ENCODE peak calls at places on chromosomes 3 and 15, in nine cellular contexts. I is testis, N is tibial nerve, H is HepG2, O is NB4, L is right lobe of liver, U is HCT116, T is A549, K is lower leg skin. A is an unnamed sample.

GRCh38 chr3:45830121-45830520 is 11.8 kb downstream of the LZTFL1 start:
- DNase-seq in U (no peak), T (no peak), I (no peak), L (no peak), O (no peak), H (no peak), K (no peak), N (no peak), A (no peak)

GRCh38 chr15:76163429-76164020 is 103.7 kb downstream of the TMEM266 start:
- DNase-seq in U (no peak), H (peak), I (peak), T (no peak), K (peak), N (peak), L (no peak), O (peak), A (peak)

GRCh38 chr15:52789601-52790165 is 453 bp downstream of the ONECUT1 start:
- DNase-seq in I (no peak), L (peak), K (no peak), H (no peak), T (no peak), N (no peak), U (no peak), O (peak), A (no peak)

GRCh38 chr3:9314796-9315195 is 48.1 kb upstream of the THUMPD3 start:
- DNase-seq in U (no peak), N (no peak), K (no peak), L (no peak), T (no peak), O (no peak), H (no peak), I (peak), A (no peak)

GRCh38 chr3:78919021-78919755 is 848.6 kb downstream of the ROBO1 start:
- DNase-seq in N (no peak), H (peak), K (no peak), O (no peak), I (no peak), L (no peak), U (no peak), T (peak), A (no peak)

GRCh38 chr3:156680243-156680930 is 6.0 kb downstream of the TIPARP start:
- DNase-seq in O (no peak), K (no peak), N (no peak), T (no peak), L (no peak), H (no peak), I (no peak), U (no peak), A (no peak)

GRCh38 chr3:115986555-115987207 is 363.4 kb downstream of the GAP43 start:
- DNase-seq in I (no peak), U (peak), L (no peak), N (no peak), K (no peak), T (peak), O (peak), H (peak), A (no peak)

GRCh38 chr15:22944651-22945050 is 35.5 kb downstream of the CYFIP1 start:
- DNase-seq in N (no peak), L (no peak), K (peak), O (no peak), T (no peak), U (no peak), I (no peak), H (no peak), A (no peak)

GRCh38 chr3:72274511-72275295 is 489.8 kb upstream of the PROK2 start:
- DNase-seq in K (peak), U (no peak), H (no peak), O (peak), I (peak), L (peak), N (peak), T (no peak), A (peak)

GRCh38 chr15:28919679-28920655 is 34.2 kb downstream of the APBA2 start:
- DNase-seq in K (no peak), T (no peak), H (no peak), L (no peak), N (no peak), U (no peak), O (no peak), I (no peak), A (no peak)

GRCh38 chr15:28921925-28922711 is 36.3 kb downstream of the APBA2 start:
- DNase-seq in I (no peak), N (no peak), L (no peak), O (no peak), T (no peak), U (no peak), K (no peak), H (no peak), A (no peak)

GRCh38 chr15:28920781-28921331 is 35.1 kb downstream of the APBA2 start:
- DNase-seq in H (no peak), L (no peak), N (no peak), I (no peak), T (no peak), O (no peak), K (no peak), U (no peak), A (no peak)

GRCh38 chr15:28922712-28923012 is 36.9 kb downstream of the APBA2 start:
- DNase-seq in I (no peak), U (no peak), T (no peak), N (no peak), K (no peak), H (no peak), L (no peak), O (no peak), A (no peak)

DNA sequence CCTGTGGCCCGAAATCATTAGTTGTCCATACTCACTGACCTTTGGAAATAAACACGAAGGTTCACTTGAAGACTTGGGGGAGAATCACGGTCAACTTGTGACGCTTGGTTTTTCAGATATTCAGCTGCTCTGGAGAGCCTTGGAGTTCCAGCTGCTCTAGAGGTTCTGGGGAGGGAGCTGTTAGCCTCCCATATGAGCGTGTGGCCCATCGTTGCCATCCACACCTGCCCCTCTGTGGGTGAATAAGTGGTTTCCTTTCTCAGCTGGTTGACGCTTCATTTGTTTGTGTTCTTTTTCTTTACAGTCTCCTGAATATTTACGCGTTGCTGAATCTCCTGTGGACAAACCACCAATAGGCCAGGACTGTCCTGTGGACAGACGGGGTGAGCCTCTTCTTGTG is 35.6 kb downstream of the APBA2 start:
- DNase-seq in T (no peak), K (no peak), I (no peak), N (no peak), H (no peak), U (no peak), L (no peak), O (no peak), A (no peak)
- H3K4me3 ChIP-seq in T (no peak), K (no peak), I (no peak), N (no peak), H (no peak), U (no peak), L (no peak), O (no peak), A (no peak)

DNA sequence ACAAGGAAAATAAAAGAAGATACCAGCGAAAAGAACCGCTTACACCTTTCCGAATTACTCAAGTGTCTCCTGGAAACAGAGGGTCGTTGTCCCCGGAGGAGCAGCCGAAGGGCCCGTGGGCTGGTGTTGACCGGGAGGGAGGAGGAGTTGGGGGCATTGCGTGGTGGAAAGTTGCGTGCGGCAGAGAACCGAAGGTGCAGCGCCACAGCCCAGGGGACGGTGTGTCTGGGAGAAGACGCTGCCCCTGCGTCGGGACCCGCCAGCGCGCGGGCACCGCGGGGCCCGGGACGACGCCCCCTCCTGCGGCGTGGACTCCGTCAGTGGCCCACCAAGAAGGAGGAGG is 325 bp downstream of the ALCAM start:
- DNase-seq in I (peak), T (peak), K (no peak), H (no peak), N (no peak), U (no peak), L (peak), O (peak), A (no peak)
- TF ChIP-seq POLR2A in I (no peak), T (no peak), K (no peak), H (no peak), N (no peak), U (peak), L (no peak), O (no peak), A (no peak)

DNA sequence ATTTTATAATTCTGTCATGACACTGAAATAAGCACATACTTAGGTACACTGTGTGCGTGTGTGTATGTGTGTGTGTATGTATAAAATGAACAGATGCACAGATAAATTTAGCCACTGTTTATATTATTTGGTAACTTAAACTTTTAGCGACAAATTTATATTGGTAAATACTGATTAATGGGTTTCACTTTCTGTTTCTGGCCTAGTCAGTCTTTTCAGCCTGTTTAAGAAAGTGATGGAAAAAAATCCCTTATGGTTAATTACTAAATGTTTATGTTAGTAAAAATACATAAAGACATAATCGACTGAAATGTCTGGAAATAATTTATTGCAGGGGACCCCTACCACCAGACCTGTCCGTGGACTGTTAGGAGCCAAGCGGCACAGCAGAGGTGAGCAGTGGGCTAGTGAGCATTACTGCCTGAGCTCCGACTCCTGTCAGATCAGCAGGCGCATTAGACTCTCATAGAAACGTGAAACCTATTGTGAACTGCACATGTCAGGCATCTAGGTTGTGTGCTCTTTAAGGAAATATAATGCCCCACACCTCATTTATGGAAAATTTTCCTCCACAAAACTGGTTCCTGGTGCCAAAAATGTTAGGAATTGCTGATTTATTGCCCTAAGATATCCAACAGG is 717.4 kb downstream of the SI start:
- DNase-seq in L (no peak), H (no peak), O (no peak), K (no peak), T (no peak), U (no peak), N (no peak), I (no peak), A (no peak)
- H3K4me3 ChIP-seq in L (no peak), H (no peak), O (no peak), K (no peak), T (no peak), U (no peak), N (no peak), I (no peak), A (no peak)

GRCh38 chr15:74196175-74196574 is 6.4 kb downstream of the STRA6 start:
- DNase-seq in N (no peak), T (peak), I (peak), O (no peak), L (no peak), H (peak), U (peak), K (no peak), A (peak)

GRCh38 chr15:74199293-74199645 is 3.3 kb downstream of the STRA6 start:
- DNase-seq in L (no peak), O (no peak), H (no peak), K (no peak), I (no peak), U (no peak), T (no peak), N (no peak), A (no peak)

GRCh38 chr15:74194572-74195559 is 7.7 kb downstream of the STRA6 start:
- DNase-seq in U (no peak), O (no peak), L (no peak), T (no peak), K (no peak), I (no peak), H (no peak), N (no peak), A (no peak)

GRCh38 chr15:74200394-74200793 is 2.2 kb downstream of the STRA6 start:
- DNase-seq in L (no peak), H (no peak), K (peak), N (peak), U (peak), T (peak), O (peak), I (no peak), A (peak)

DNA sequence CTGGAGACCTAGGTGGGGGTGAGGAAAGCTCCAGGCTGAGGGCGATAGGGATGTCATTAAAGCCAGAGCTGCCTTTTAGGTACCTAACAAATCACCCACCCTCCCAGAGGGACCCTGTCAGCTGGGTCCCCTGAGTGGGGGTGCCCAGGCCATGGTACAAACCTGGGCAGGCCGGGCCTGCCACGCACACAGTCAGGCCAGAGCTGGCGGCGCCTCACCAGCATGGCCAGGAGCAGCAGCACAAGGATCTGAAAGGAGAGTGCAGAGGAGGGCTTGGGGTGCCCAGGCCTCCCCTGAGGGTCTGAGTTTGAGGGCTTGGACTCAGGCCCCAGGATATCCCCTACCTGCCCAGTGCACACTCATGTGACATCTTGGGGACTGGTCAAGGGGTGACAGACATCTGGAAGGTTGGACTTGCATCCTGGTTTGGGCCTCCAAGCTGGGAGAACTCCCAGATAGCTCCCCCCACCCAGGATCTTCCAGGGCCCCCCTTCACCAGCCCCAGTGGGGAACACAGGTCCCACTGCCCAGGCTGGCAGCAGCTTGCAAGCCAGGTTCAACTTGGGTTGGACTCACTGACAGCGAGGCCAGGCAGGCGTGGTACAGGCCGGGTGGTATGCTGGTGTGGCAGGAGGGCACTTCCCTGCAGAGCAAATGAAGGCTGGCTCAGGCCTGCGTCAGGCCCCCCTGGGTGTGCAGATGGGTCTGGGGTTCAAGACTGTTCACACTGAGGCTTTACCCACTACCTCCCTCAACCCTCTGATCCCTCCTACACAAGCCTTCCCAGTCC is 5.2 kb downstream of the STRA6 start:
- DNase-seq in T (no peak), K (no peak), N (no peak), O (no peak), H (no peak), I (no peak), U (no peak), L (no peak), A (no peak)
- TF ChIP-seq POLR2A in T (no peak), K (no peak), N (no peak), O (no peak), H (no peak), I (no peak), U (no peak), L (no peak), A (no peak)

GRCh38 chr15:63195257-63196023 is 6.0 kb downstream of the RAB8B start:
- DNase-seq in N (no peak), K (no peak), U (no peak), L (no peak), T (no peak), I (no peak), O (peak), H (no peak), A (no peak)
- H3K4me3 ChIP-seq in N (no peak), K (no peak), U (no peak), L (no peak), T (no peak), I (no peak), O (no peak), H (no peak), A (peak)

GRCh38 chr3:187368765-187369450 is 723 bp downstream of the RTP4 start:
- DNase-seq in K (no peak), I (no peak), N (no peak), T (no peak), O (peak), H (no peak), L (no peak), U (no peak), A (no peak)
- TF ChIP-seq POLR2A in K (no peak), I (no peak), N (no peak), T (no peak), O (no peak), H (no peak), L (no peak), U (no peak), A (no peak)

GRCh38 chr3:132034486-132035464 is at the start of gene CPNE4:
- DNase-seq in O (peak), I (peak), L (peak), K (peak), T (peak), U (peak), N (peak), H (peak), A (peak)

GRCh38 chr3:132033471-132033870 is 1.3 kb downstream of the CPNE4 start:
- DNase-seq in L (no peak), U (no peak), O (no peak), T (no peak), I (no peak), K (no peak), H (no peak), N (no peak), A (no peak)

GRCh38 chr3:132029182-132029902 is 5.5 kb downstream of the CPNE4 start:
- DNase-seq in O (peak), U (peak), N (peak), K (peak), T (peak), I (peak), H (peak), L (peak), A (peak)

GRCh38 chr3:132034097-132034485 is 723 bp downstream of the CPNE4 start:
- DNase-seq in N (no peak), H (no peak), O (no peak), I (no peak), T (no peak), L (no peak), K (no peak), U (no peak), A (no peak)

GRCh38 chr3:132032959-132033358 is 1.9 kb downstream of the CPNE4 start:
- DNase-seq in U (no peak), O (no peak), N (no peak), H (no peak), K (no peak), T (no peak), I (no peak), L (no peak), A (no peak)
- H3K4me3 ChIP-seq in U (no peak), O (no peak), N (no peak), H (no peak), K (no peak), T (no peak), I (no peak), L (no peak), A (no peak)

A was measured in heart left ventricle.